ENCODE peak calls at places on chromosome 19, in eight cellular contexts. Q, Y, R, W, Z, A, C and L are unnamed samples.

GRCh38 chr19:17757125-17757524 is 5.8 kb downstream of the FCHO1 start:
- DNase-seq in A (no peak), C (peak; percentile 33), Y (no peak), R (peak; percentile 63), Z (peak; percentile 78), Q (no peak), W (no peak), L (no peak)

GRCh38 chr19:397321-397720 is 11.6 kb downstream of the C2CD4C start:
- DNase-seq in C (no peak), Q (no peak), R (no peak), Y (no peak), Z (no peak), A (peak; percentile 3), W (no peak), L (no peak)

GRCh38 chr19:3047307-3048189 is 14.7 kb downstream of the TLE5 start:
- DNase-seq in R (peak; percentile 86), A (peak; percentile 56), C (peak; percentile 52), W (no peak), Z (no peak), Q (peak; percentile 70), Y (peak; percentile 42), L (no peak)

GRCh38 chr19:58399903-58400637 is 4.6 kb downstream of the RNF225 start:
- DNase-seq in R (no peak), Q (no peak), C (no peak), Y (no peak), A (no peak), W (no peak), Z (peak; percentile 39), L (no peak)

GRCh38 chr19:677201-677600 is 1.0 kb downstream of the FSTL3 start:
- DNase-seq in Y (no peak), R (peak; percentile 86), C (no peak), Z (peak; percentile 86), Q (no peak), A (no peak), W (no peak), L (no peak)

GRCh38 chr19:34145741-34146202 is 26.5 kb upstream of the LSM14A start:
- DNase-seq in A (peak; percentile 19), R (peak; percentile 33), W (no peak), C (peak; percentile 28), Y (peak; percentile 9), Z (peak; percentile 38), Q (peak; percentile 61), L (peak; percentile 25)

GRCh38 chr19:54164369-54165068 is 5.0 kb upstream of the LENG1 start:
- DNase-seq in A (peak; percentile 49), Y (no peak), R (no peak), Q (peak; percentile 67), C (no peak), Z (no peak), W (no peak), L (no peak)

GRCh38 chr19:31340059-31341025 is 8.9 kb downstream of the TSHZ3 start:
- DNase-seq in R (no peak), W (no peak), C (no peak), A (no peak), Z (no peak), Y (no peak), Q (no peak), L (no peak)

GRCh38 chr19:50416034-50416814 is 2.5 kb upstream of the SPIB start:
- DNase-seq in Z (no peak), C (no peak), A (no peak), R (no peak), Q (no peak), Y (no peak), W (no peak), L (no peak)

GRCh38 chr19:17802137-17802858 is 7.4 kb downstream of the B3GNT3 start:
- DNase-seq in Y (no peak), Q (no peak), Z (no peak), C (no peak), A (no peak), R (no peak), W (no peak), L (no peak)

GRCh38 chr19:18373892-18374629 is 11.9 kb upstream of the GDF15 start:
- DNase-seq in R (peak; percentile 94), A (peak; percentile 58), C (no peak), Q (peak; percentile 32), Z (peak; percentile 99), Y (peak; percentile 64), W (peak; percentile 69), L (peak; percentile 92)

GRCh38 chr19:6464070-6464873 is at the start of gene CRB3:
- DNase-seq in R (no peak), Y (no peak), Z (no peak), Q (peak; percentile 42), C (no peak), A (peak; percentile 97), W (no peak), L (no peak)

GRCh38 chr19:42252365-42253244 is 2.3 kb downstream of the ERF start:
- DNase-seq in C (no peak), A (no peak), Z (no peak), W (no peak), R (peak; percentile 66), Y (no peak), Q (no peak), L (no peak)

GRCh38 chr19:41294393-41294792 is 15.6 kb upstream of the CCDC97 start:
- DNase-seq in Z (no peak), C (no peak), Q (no peak), Y (no peak), R (no peak), A (no peak), W (no peak), L (no peak)